ENCODE peak calls at places on chromosome 1, in four cellular contexts. K is AG09319; M is stimulated activated CD4-positive, alpha-beta T cell treated with anti-CD3 and anti-CD28 coated beads, Interleukin-2, amount 100 ng/mL, for 48 hours; L is uterus. O is an unnamed sample.

GRCh38 chr1:234429434-234429806 is 49.6 kb downstream of the TARBP1 start:
- DNase-seq in K (no peak), M (no peak), L (no peak), O (no peak)

GRCh38 chr1:28887418-28887834 is 26.9 kb upstream of the EPB41 start:
- DNase-seq in K (no peak), M (no peak), L (peak), O (no peak)

GRCh38 chr1:55893155-55893554 is 678.0 kb upstream of the USP24 start:
- DNase-seq in K (no peak), M (no peak), L (no peak), O (no peak)

GRCh38 chr1:63005812-63006211 is 221.9 kb downstream of the ATG4C start:
- DNase-seq in K (no peak), M (no peak), L (no peak), O (no peak)

GRCh38 chr1:227909188-227909587 is 38.5 kb downstream of the WNT9A start:
- DNase-seq in K (no peak), M (no peak), L (no peak), O (no peak)

GRCh38 chr1:215031392-215031791 is 51.1 kb upstream of the KCNK2 start:
- DNase-seq in K (no peak), M (no peak), L (no peak), O (no peak)

GRCh38 chr1:183032122-183032921 is 9.1 kb downstream of the LAMC1 start:
- DNase-seq in K (no peak), M (no peak), L (no peak), O (no peak)

GRCh38 chr1:1309525-1310385 is 1.4 kb downstream of the PUSL1 start:
- DNase-seq in K (no peak), M (no peak), L (no peak), O (no peak)

GRCh38 chr1:8939362-8939995 is 6.2 kb upstream of the CA6 start:
- DNase-seq in K (no peak), M (no peak), L (no peak), O (peak)

GRCh38 chr1:230627767-230628166 is 14.5 kb upstream of the COG2 start:
- DNase-seq in K (no peak), M (no peak), L (no peak), O (no peak)